ENCODE peak calls at places on chromosomes 12 and 14, in six cellular contexts. I is colonic mucosa, F is neural crest cell, N is WERI-Rb-1, K is astrocyte of the spinal cord, A is HCT116. G is an unnamed sample.

GRCh38 chr14:74913986-74914573 is 9.0 kb downstream of the RPS6KL1 start:
- DNase-seq in K (peak), I (peak), N (peak), F (peak), A (peak), G (peak)

GRCh38 chr14:69632154-69632553 is 20.8 kb downstream of the SUSD6 start:
- DNase-seq in A (no peak), N (no peak), F (no peak), I (no peak), K (no peak), G (no peak)

GRCh38 chr14:23559010-23559920 is 3.2 kb downstream of the THTPA start:
- DNase-seq in F (peak), I (peak), K (peak), A (no peak), N (peak), G (peak)

GRCh38 chr12:124992874-124993567 is 424 bp upstream of the BRI3BP start:
- DNase-seq in F (peak), I (peak), A (peak), K (peak), N (peak), G (no peak)

GRCh38 chr12:114163766-114164165 is 197.6 kb upstream of the RBM19 start:
- DNase-seq in N (no peak), I (no peak), F (no peak), A (peak), K (peak), G (no peak)

GRCh38 chr12:48677782-48678181 is 4.3 kb downstream of the KANSL2 start:
- DNase-seq in N (no peak), K (no peak), I (no peak), A (no peak), F (no peak), G (no peak)

GRCh38 chr12:82874935-82875334 is 188.2 kb downstream of the TMTC2 start:
- DNase-seq in I (no peak), A (no peak), N (no peak), F (no peak), K (peak), G (no peak)

GRCh38 chr12:120529641-120530314 is 820 bp upstream of the COQ5 start:
- DNase-seq in I (peak), A (peak), K (peak), F (no peak), N (peak), G (no peak)

GRCh38 chr12:1936406-1937320 is 18.2 kb upstream of the CACNA2D4 start:
- DNase-seq in N (no peak), I (peak), K (peak), A (no peak), F (no peak), G (peak)

GRCh38 chr12:22665476-22665875 is 40.5 kb downstream of the ETNK1 start:
- DNase-seq in A (no peak), I (no peak), K (no peak), F (no peak), N (no peak), G (no peak)

GRCh38 chr12:22668441-22668840 is 43.5 kb downstream of the ETNK1 start:
- DNase-seq in F (no peak), I (no peak), K (no peak), N (no peak), A (no peak), G (no peak)

GRCh38 chr12:22672951-22673350 is 48.0 kb downstream of the ETNK1 start:
- DNase-seq in F (no peak), I (no peak), A (no peak), N (no peak), K (peak), G (no peak)

GRCh38 chr12:22667122-22667521 is 42.2 kb downstream of the ETNK1 start:
- DNase-seq in F (no peak), N (no peak), A (no peak), K (no peak), I (no peak), G (no peak)

DNA sequence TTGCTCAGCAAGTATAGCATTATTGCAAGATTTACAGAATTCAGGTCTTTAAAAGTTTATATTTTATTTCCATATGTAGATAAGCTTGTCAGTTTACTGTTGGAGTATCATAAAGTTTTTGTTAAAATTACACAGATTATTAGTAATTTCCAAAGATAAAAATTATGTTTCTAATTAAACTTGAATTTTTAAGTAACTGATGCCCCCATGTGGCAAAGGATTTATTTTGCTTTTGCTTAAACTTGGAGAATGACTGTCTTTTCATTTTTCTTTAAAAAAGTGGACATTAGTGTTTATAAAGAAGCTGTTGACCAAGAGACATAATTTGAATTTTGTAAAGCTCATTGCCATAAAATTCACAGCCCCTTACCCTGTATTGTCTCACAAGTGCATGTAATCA is 45.8 kb downstream of the ETNK1 start:
- DNase-seq in I (no peak), K (peak), F (no peak), A (no peak), N (no peak), G (no peak)
- TF ChIP-seq CTCF in I (no peak), K (peak), F (peak), A (peak), N (no peak), G (peak)

DNA sequence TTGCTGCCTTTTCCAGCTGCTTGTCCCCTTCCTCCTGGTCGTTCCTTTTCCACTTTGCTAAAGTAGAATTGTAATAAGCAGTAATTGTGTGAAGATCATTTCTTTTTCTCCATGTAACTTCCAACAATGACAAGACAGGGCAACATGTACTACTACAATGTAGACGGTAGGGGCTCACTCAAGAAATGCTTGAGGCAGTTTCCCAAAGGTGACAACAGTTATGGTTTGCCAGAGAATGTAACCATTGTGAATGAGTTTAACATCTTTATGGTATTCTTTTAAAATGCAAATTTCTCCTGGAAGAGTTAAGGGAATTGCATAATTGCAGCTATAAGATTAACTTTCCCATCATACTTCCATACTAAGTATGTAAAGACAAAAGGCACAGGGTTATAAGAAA is 23.8 kb upstream of the PHLDA1 start:
- DNase-seq in A (no peak), N (no peak), K (no peak), F (no peak), I (no peak), G (no peak)
- TF ChIP-seq CTCF in A (no peak), N (no peak), K (no peak), F (no peak), I (no peak), G (no peak)

GRCh38 chr12:6952121-6952859 is 1.1 kb downstream of the PTPN6 start:
- DNase-seq in I (no peak), K (no peak), A (no peak), F (no peak), N (no peak), G (peak)
- TF ChIP-seq CTCF in I (no peak), K (no peak), A (no peak), F (no peak), N (no peak), G (no peak)

DNA sequence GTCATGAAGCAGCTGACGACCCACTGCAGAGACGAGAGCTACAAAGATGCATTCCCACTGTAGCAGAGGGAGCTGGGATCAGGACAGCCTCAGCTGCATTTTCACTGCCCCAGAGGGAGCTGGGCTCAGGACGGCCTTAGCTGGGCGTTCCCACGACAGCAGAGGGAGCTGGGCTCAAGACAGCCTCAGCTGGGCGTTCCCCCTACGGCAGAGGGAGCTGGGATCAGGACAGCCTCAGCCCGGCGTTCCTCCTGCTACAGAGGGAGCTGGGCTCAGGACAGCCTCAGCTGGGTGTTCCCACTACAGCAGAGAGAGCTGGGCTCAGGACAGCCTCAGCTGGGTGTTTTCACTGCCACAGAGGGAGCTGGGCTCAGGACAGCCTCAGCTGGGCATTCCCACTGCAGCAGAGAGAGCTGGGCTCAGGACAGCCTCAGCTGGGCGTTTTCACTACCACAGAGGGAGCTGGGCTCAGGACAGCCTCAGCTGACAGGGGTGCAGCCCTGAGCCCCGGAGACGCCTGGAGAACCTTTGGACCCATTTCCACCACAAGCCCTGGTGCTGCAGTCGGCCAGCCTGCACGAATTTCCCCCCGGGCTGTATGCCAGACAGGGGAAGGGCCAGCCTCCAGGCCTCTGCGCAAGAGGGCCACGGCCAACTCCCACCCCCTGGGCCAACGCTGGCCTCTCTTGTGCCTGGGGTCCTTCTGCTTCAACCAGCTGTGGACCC is 2.8 kb upstream of the C14orf180 start:
- DNase-seq in N (peak), F (no peak), K (no peak), A (no peak), I (peak), G (no peak)
- TF ChIP-seq CTCF in N (peak), F (no peak), K (no peak), A (no peak), I (no peak), G (peak)

G was measured in left ventricle myocardium inferior.